ENCODE peak calls at places on chromosomes 7 and 10, in ten cellular contexts. S is mesendoderm; V is stimulated activated CD4-positive, alpha-beta T cell treated with anti-CD3 and anti-CD28 coated beads, Interleukin-4, amount 100 ng/mL, for 48 hours; X is Kasumi-1; M is psoas muscle; L is RPMI7951; O is T follicular helper cell; K is NCI-H2081; N is HCT116; W is lower leg skin. U is an unnamed sample.

GRCh38 chr7:17380696-17381662 is 82.5 kb downstream of the AHR start:
- DNase-seq in L (no peak), N (no peak), O (no peak), W (no peak), V (no peak), M (no peak), S (no peak), X (no peak), K (no peak), U (no peak)

GRCh38 chr7:95411036-95411435 is 14.9 kb upstream of the PON3 start:
- DNase-seq in O (no peak), M (no peak), X (no peak), N (no peak), V (no peak), W (no peak), L (peak), K (no peak), S (no peak), U (no peak)

GRCh38 chr7:44262031-44262430 is 61.3 kb downstream of the YKT6 start:
- DNase-seq in N (no peak), X (no peak), V (no peak), O (no peak), L (no peak), W (no peak), K (no peak), S (no peak), M (no peak), U (no peak)

GRCh38 chr7:43779032-43779812 is 20.7 kb downstream of the BLVRA start:
- DNase-seq in S (no peak), O (no peak), L (no peak), W (peak), V (no peak), X (no peak), K (no peak), N (no peak), M (no peak), U (no peak)

GRCh38 chr10:90587081-90587491 is 270.8 kb downstream of the HTR7 start:
- DNase-seq in N (peak), X (no peak), M (no peak), V (no peak), O (no peak), K (no peak), S (no peak), W (no peak), L (peak), U (no peak)

GRCh38 chr10:21535494-21535818 is 1.4 kb downstream of the MLLT10 start:
- DNase-seq in W (no peak), O (no peak), N (no peak), S (no peak), X (no peak), V (no peak), L (no peak), M (no peak), K (no peak), U (no peak)

GRCh38 chr10:42980553-42981357 is 96.1 kb upstream of the RET start:
- DNase-seq in N (no peak), W (peak), L (no peak), K (no peak), X (no peak), O (no peak), M (no peak), S (no peak), V (no peak), U (no peak)

GRCh38 chr10:103491729-103492364 is 1.7 kb upstream of the NEURL1 start:
- DNase-seq in O (no peak), K (no peak), V (no peak), S (peak), W (no peak), L (peak), X (no peak), M (no peak), N (peak), U (peak)

GRCh38 chr10:43137971-43138756 is at the start of gene CSGALNACT2:
- DNase-seq in W (peak), V (peak), S (peak), X (peak), M (peak), N (peak), L (peak), K (peak), O (peak), U (peak)

GRCh38 chr7:108146070-108146842 is 16.1 kb upstream of the LAMB4 start:
- DNase-seq in S (peak), X (peak), L (peak), V (peak), O (peak), N (peak), K (peak), M (peak), W (peak), U (peak)

GRCh38 chr7:2517678-2518077 is 1.9 kb upstream of the LFNG start:
- DNase-seq in L (no peak), O (no peak), W (no peak), M (no peak), K (no peak), V (no peak), X (no peak), N (no peak), S (peak), U (no peak)

GRCh38 chr7:101911800-101912705 is 94.6 kb downstream of the CUX1 start:
- DNase-seq in M (peak), S (no peak), X (no peak), O (no peak), V (no peak), L (no peak), K (no peak), N (no peak), W (no peak), U (peak)

GRCh38 chr7:29877196-29877595 is 70.9 kb downstream of the WIPF3 start:
- DNase-seq in W (no peak), K (peak), S (no peak), V (no peak), X (no peak), M (no peak), L (peak), N (no peak), O (no peak), U (no peak)

GRCh38 chr10:12513003-12513365 is 163.6 kb downstream of the CAMK1D start:
- DNase-seq in M (no peak), K (no peak), W (no peak), L (no peak), O (no peak), N (no peak), S (no peak), X (no peak), V (no peak), U (no peak)

GRCh38 chr7:121020243-121020642 is 31.7 kb downstream of the CPED1 start:
- DNase-seq in W (no peak), K (no peak), M (no peak), V (no peak), L (peak), O (no peak), S (no peak), N (no peak), X (no peak), U (no peak)

GRCh38 chr7:136405931-136406777 is 429.0 kb upstream of the MTPN start:
- DNase-seq in V (no peak), S (peak), O (no peak), N (peak), L (peak), M (no peak), K (peak), W (no peak), X (peak), U (peak)

GRCh38 chr10:60114765-60115586 is 208.6 kb upstream of the CCDC6 start:
- DNase-seq in M (no peak), O (no peak), S (peak), W (no peak), L (peak), K (no peak), X (peak), N (peak), V (no peak), U (no peak)

GRCh38 chr7:84042110-84042539 is 152.5 kb downstream of the SEMA3A start:
- DNase-seq in X (no peak), M (no peak), W (peak), V (no peak), S (peak), N (peak), O (no peak), K (no peak), L (peak), U (no peak)

GRCh38 chr10:63396123-63396719 is 69.6 kb downstream of the JMJD1C start:
- DNase-seq in X (no peak), N (no peak), O (no peak), L (peak), M (no peak), V (no peak), W (no peak), K (no peak), S (no peak), U (no peak)

GRCh38 chr7:117785431-117785830 is 87.8 kb downstream of the CTTNBP2 start:
- DNase-seq in W (no peak), X (no peak), N (no peak), V (no peak), M (no peak), L (no peak), K (no peak), O (no peak), S (no peak), U (no peak)

GRCh38 chr7:1662767-1663166 is 7.3 kb upstream of the ELFN1 start:
- DNase-seq in V (no peak), W (peak), S (no peak), O (no peak), K (no peak), N (no peak), L (no peak), X (no peak), M (no peak), U (no peak)

GRCh38 chr7:72080349-72080766 is 331.8 kb downstream of the CALN1 start:
- DNase-seq in O (no peak), S (no peak), L (no peak), K (no peak), M (no peak), W (no peak), N (no peak), V (no peak), X (no peak), U (no peak)

GRCh38 chr7:5633161-5634106 is 148.0 kb downstream of the RNF216 start:
- DNase-seq in K (no peak), O (no peak), V (no peak), L (no peak), N (no peak), X (no peak), M (no peak), W (no peak), S (peak), U (no peak)

GRCh38 chr10:127415116-127415515 is 134.0 kb upstream of the NPS start:
- DNase-seq in N (no peak), O (no peak), M (no peak), S (no peak), W (no peak), X (no peak), V (no peak), L (no peak), K (no peak), U (no peak)

GRCh38 chr10:122981066-122981464 is 864 bp downstream of the PSTK start:
- DNase-seq in O (no peak), W (no peak), V (no peak), M (no peak), N (peak), K (no peak), X (peak), L (peak), S (peak), U (no peak)

GRCh38 chr10:98446121-98446655 is 547 bp downstream of the HPS1 start:
- DNase-seq in K (no peak), S (peak), V (peak), W (peak), L (peak), N (no peak), O (no peak), M (no peak), X (peak), U (peak)

GRCh38 chr7:133845005-133845404 is 282.1 kb upstream of the LRGUK start:
- DNase-seq in W (no peak), L (no peak), X (no peak), O (no peak), N (no peak), V (no peak), S (no peak), K (no peak), M (no peak), U (no peak)

GRCh38 chr7:2530076-2530967 is 10.7 kb downstream of the LFNG start:
- DNase-seq in N (no peak), W (no peak), X (peak), O (peak), K (no peak), M (peak), S (no peak), L (peak), V (no peak), U (peak)

U was measured in uterus.